ENCODE peak calls at places on chromosomes 13 and 19, in eight cellular contexts. One of them, this sample, is unnamed.

GRCh38 chr19:41294393-41294792 is 15.6 kb upstream of the CCDC97 start:
- DNase-seq in CD4-positive, alpha-beta memory T cell: no peak
- DNase-seq in CD8-positive, alpha-beta T cell: no peak
- DNase-seq in stomach: no peak
- DNase-seq in small intestine: no peak
- DNase-seq in heart left ventricle: no peak
- DNase-seq in SK-N-SH: no peak
- DNase-seq in psoas muscle: no peak
- DNase-seq in this sample: no peak

GRCh38 chr19:5713228-5713627 is 6.7 kb downstream of the LONP1 start:
- DNase-seq in CD4-positive, alpha-beta memory T cell: no peak
- DNase-seq in CD8-positive, alpha-beta T cell: no peak
- DNase-seq in stomach: no peak
- DNase-seq in small intestine: no peak
- DNase-seq in heart left ventricle: no peak
- DNase-seq in SK-N-SH: no peak
- DNase-seq in psoas muscle: no peak
- DNase-seq in this sample: no peak

GRCh38 chr13:35743165-35743564 is 266.7 kb upstream of the MAB21L1 start:
- DNase-seq in CD4-positive, alpha-beta memory T cell: no peak
- DNase-seq in CD8-positive, alpha-beta T cell: no peak
- DNase-seq in stomach: no peak
- DNase-seq in small intestine: no peak
- DNase-seq in heart left ventricle: no peak
- DNase-seq in SK-N-SH: no peak
- DNase-seq in psoas muscle: no peak
- DNase-seq in this sample: no peak

GRCh38 chr19:41226053-41226873 is 7.2 kb downstream of the AXL start:
- DNase-seq in CD4-positive, alpha-beta memory T cell: peak; percentile 37
- DNase-seq in CD8-positive, alpha-beta T cell: peak; percentile 16
- DNase-seq in stomach: peak; percentile 62
- DNase-seq in small intestine: peak; percentile 89
- DNase-seq in heart left ventricle: peak; percentile 70
- DNase-seq in SK-N-SH: peak; percentile 56
- DNase-seq in psoas muscle: peak; percentile 83
- DNase-seq in this sample: peak; percentile 89

GRCh38 chr13:69092615-69093322 is 1014.9 kb upstream of the ATXN8OS start:
- DNase-seq in CD4-positive, alpha-beta memory T cell: no peak
- DNase-seq in CD8-positive, alpha-beta T cell: no peak
- DNase-seq in stomach: no peak
- DNase-seq in small intestine: no peak
- DNase-seq in heart left ventricle: no peak
- DNase-seq in SK-N-SH: no peak
- DNase-seq in psoas muscle: no peak
- DNase-seq in this sample: no peak

GRCh38 chr13:19601749-19602725 is 31.4 kb upstream of the MPHOSPH8 start:
- DNase-seq in CD4-positive, alpha-beta memory T cell: no peak
- DNase-seq in CD8-positive, alpha-beta T cell: no peak
- DNase-seq in stomach: peak; percentile 37
- DNase-seq in small intestine: peak; percentile 20
- DNase-seq in heart left ventricle: peak; percentile 20
- DNase-seq in SK-N-SH: peak; percentile 91
- DNase-seq in psoas muscle: peak; percentile 17
- DNase-seq in this sample: peak; percentile 74

GRCh38 chr19:46624958-46625661 is at the start of gene PTGIR:
- DNase-seq in CD4-positive, alpha-beta memory T cell: no peak
- DNase-seq in CD8-positive, alpha-beta T cell: no peak
- DNase-seq in stomach: no peak
- DNase-seq in small intestine: no peak
- DNase-seq in heart left ventricle: peak; percentile 81
- DNase-seq in SK-N-SH: peak; percentile 43
- DNase-seq in psoas muscle: peak; percentile 86
- DNase-seq in this sample: peak; percentile 93

GRCh38 chr13:101514695-101515275 is 62.3 kb downstream of the ITGBL1 start:
- DNase-seq in CD4-positive, alpha-beta memory T cell: peak; percentile 34
- DNase-seq in CD8-positive, alpha-beta T cell: no peak
- DNase-seq in stomach: no peak
- DNase-seq in small intestine: peak; percentile 44
- DNase-seq in heart left ventricle: peak; percentile 13
- DNase-seq in SK-N-SH: peak; percentile 17
- DNase-seq in psoas muscle: no peak
- DNase-seq in this sample: no peak

GRCh38 chr19:8084152-8084551 is 31.6 kb downstream of the CCL25 start:
- DNase-seq in CD4-positive, alpha-beta memory T cell: no peak
- DNase-seq in CD8-positive, alpha-beta T cell: no peak
- DNase-seq in stomach: no peak
- DNase-seq in small intestine: no peak
- DNase-seq in heart left ventricle: no peak
- DNase-seq in SK-N-SH: no peak
- DNase-seq in psoas muscle: no peak
- DNase-seq in this sample: no peak

GRCh38 chr19:8085606-8086464 is 33.3 kb downstream of the CCL25 start:
- DNase-seq in CD4-positive, alpha-beta memory T cell: no peak
- DNase-seq in CD8-positive, alpha-beta T cell: no peak
- DNase-seq in stomach: no peak
- DNase-seq in small intestine: peak; percentile 60
- DNase-seq in heart left ventricle: no peak
- DNase-seq in SK-N-SH: no peak
- DNase-seq in psoas muscle: no peak
- DNase-seq in this sample: no peak

GRCh38 chr19:8081569-8082550 is 29.3 kb downstream of the CCL25 start:
- DNase-seq in CD4-positive, alpha-beta memory T cell: no peak
- DNase-seq in CD8-positive, alpha-beta T cell: no peak
- DNase-seq in stomach: no peak
- DNase-seq in small intestine: no peak
- DNase-seq in heart left ventricle: no peak
- DNase-seq in SK-N-SH: no peak
- DNase-seq in psoas muscle: no peak
- DNase-seq in this sample: no peak

GRCh38 chr19:8080832-8081231 is 28.3 kb downstream of the CCL25 start:
- DNase-seq in CD4-positive, alpha-beta memory T cell: no peak
- DNase-seq in CD8-positive, alpha-beta T cell: no peak
- DNase-seq in stomach: no peak
- DNase-seq in small intestine: no peak
- DNase-seq in heart left ventricle: no peak
- DNase-seq in SK-N-SH: no peak
- DNase-seq in psoas muscle: no peak
- DNase-seq in this sample: no peak

DNA sequence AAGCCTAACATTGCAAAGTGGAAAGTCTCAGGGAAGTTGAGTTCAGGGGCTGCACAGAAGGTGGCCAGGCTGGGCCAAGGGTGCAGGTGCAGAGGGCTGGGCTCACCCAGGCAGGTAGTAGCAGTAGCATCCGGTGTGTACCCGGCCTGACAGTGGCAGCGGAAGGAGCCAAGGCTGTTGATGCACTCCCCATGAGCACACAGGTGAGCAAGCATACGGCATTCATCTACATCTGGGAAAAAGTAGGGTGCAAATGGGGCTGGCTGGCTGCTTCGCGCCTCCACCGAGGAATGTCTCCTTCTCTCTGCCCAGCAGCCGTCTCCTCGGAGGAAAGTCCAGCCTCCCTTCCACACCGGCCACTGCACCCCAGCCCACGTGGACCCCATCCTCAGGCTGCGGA is 30.6 kb downstream of the CCL25 start:
- DNase-seq in CD4-positive, alpha-beta memory T cell: no peak
- DNase-seq in CD8-positive, alpha-beta T cell: no peak
- DNase-seq in stomach: no peak
- DNase-seq in small intestine: no peak
- DNase-seq in heart left ventricle: no peak
- DNase-seq in SK-N-SH: no peak
- DNase-seq in psoas muscle: no peak
- DNase-seq in this sample: no peak
- H3K27ac ChIP-seq in CD4-positive, alpha-beta memory T cell: no peak overlapping the region
- H3K27ac ChIP-seq in CD8-positive, alpha-beta T cell: no peak overlapping the region
- H3K27ac ChIP-seq in stomach: no peak overlapping the region
- H3K27ac ChIP-seq in small intestine: no peak overlapping the region
- H3K27ac ChIP-seq in heart left ventricle: no peak overlapping the region
- H3K27ac ChIP-seq in SK-N-SH: no peak overlapping the region
- H3K27ac ChIP-seq in psoas muscle: no peak overlapping the region
- H3K27ac ChIP-seq in this sample: no peak overlapping the region

DNA sequence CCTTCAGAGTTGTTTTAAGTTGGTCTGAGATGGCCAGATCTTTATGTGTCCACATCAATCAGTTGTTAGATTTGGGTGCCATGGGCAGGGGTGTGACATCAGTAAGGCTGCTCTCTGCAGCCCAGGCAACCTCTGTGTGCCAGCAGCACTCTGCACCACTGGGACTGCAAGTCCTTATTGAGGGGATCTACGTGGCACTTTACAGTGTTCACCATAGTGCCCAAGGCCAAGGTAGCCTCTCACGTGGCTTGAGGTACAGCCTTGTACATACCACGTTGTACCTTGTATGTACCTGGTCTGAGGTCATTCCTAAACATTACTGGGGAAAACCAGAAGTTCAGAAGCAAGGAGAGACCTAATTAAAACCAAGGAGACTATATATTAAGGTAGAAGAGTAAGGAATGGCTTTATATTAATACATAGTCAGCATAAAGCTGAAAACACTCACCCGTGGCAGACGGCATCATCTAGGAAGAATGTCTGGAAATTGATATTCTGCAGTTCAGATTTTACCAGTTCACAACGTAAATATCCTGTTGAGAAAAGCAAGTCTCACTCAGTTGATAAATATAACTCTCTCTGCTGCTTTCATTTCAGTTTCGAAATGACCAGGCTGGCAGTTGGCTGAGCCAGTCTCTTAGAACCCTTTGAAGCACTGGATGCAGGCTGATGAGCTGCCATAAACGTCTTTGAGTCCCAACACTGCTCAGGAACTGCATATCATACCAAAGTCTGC is 128.8 kb downstream of the ZDHHC20 start:
- DNase-seq in CD4-positive, alpha-beta memory T cell: no peak
- DNase-seq in CD8-positive, alpha-beta T cell: no peak
- DNase-seq in stomach: no peak
- DNase-seq in small intestine: no peak
- DNase-seq in heart left ventricle: no peak
- DNase-seq in SK-N-SH: no peak
- DNase-seq in psoas muscle: no peak
- DNase-seq in this sample: no peak
- H3K27ac ChIP-seq in CD4-positive, alpha-beta memory T cell: no peak overlapping the region
- H3K27ac ChIP-seq in CD8-positive, alpha-beta T cell: no peak overlapping the region
- H3K27ac ChIP-seq in stomach: no peak overlapping the region
- H3K27ac ChIP-seq in small intestine: no peak overlapping the region
- H3K27ac ChIP-seq in heart left ventricle: no peak overlapping the region
- H3K27ac ChIP-seq in SK-N-SH: no peak overlapping the region
- H3K27ac ChIP-seq in psoas muscle: no peak overlapping the region
- H3K27ac ChIP-seq in this sample: no peak overlapping the region

DNA sequence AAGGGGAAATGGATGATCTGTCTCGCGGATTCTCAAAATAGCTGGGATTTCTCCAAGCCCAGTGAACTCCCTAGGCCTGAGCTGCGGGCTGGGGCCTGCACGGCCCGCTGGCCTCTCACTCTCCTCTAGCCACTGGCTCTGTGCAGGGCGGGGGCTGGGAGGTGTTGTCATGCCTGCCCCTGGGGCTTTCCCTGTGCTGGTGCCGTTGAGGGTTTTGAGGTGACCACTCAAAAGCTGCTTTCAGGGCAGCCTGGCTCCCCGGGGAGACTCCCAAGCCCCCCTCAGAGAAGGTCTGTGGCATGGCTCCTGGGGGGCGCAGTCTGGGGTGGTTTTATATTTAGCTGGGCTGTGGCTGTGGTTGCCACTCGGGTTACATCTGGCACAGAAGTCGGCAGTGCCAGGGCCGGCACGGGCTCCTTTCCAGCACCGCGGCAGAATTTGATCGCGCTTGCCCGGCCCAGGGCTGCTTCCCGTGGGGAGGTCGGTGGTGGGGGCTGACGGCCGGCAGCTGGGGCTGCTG is 10.0 kb downstream of the NDUFB7 start:
- DNase-seq in CD4-positive, alpha-beta memory T cell: no peak
- DNase-seq in CD8-positive, alpha-beta T cell: no peak
- DNase-seq in stomach: peak; percentile 61
- DNase-seq in small intestine: no peak
- DNase-seq in heart left ventricle: peak; percentile 53
- DNase-seq in SK-N-SH: peak; percentile 14
- DNase-seq in psoas muscle: peak; percentile 76
- DNase-seq in this sample: peak; percentile 84
- H3K27ac ChIP-seq in CD4-positive, alpha-beta memory T cell: no peak overlapping the region
- H3K27ac ChIP-seq in CD8-positive, alpha-beta T cell: no peak overlapping the region
- H3K27ac ChIP-seq in stomach: peak overlapping the region; percentile 33
- H3K27ac ChIP-seq in small intestine: no peak overlapping the region
- H3K27ac ChIP-seq in heart left ventricle: peak overlapping the region; percentile 97
- H3K27ac ChIP-seq in SK-N-SH: peak overlapping the region; percentile 14
- H3K27ac ChIP-seq in psoas muscle: peak overlapping the region; percentile 96
- H3K27ac ChIP-seq in this sample: peak overlapping the region; percentile 78

GRCh38 chr19:3698386-3698950 is 1.8 kb downstream of the PIP5K1C start:
- DNase-seq in CD4-positive, alpha-beta memory T cell: no peak
- DNase-seq in CD8-positive, alpha-beta T cell: no peak
- DNase-seq in stomach: no peak
- DNase-seq in small intestine: no peak
- DNase-seq in heart left ventricle: no peak
- DNase-seq in SK-N-SH: peak; percentile 49
- DNase-seq in psoas muscle: no peak
- DNase-seq in this sample: no peak

GRCh38 chr19:3696660-3696995 is 3.6 kb downstream of the PIP5K1C start:
- DNase-seq in CD4-positive, alpha-beta memory T cell: no peak
- DNase-seq in CD8-positive, alpha-beta T cell: no peak
- DNase-seq in stomach: no peak
- DNase-seq in small intestine: no peak
- DNase-seq in heart left ventricle: no peak
- DNase-seq in SK-N-SH: no peak
- DNase-seq in psoas muscle: no peak
- DNase-seq in this sample: no peak

GRCh38 chr19:3699071-3699740 is 1.1 kb downstream of the PIP5K1C start:
- DNase-seq in CD4-positive, alpha-beta memory T cell: no peak
- DNase-seq in CD8-positive, alpha-beta T cell: no peak
- DNase-seq in stomach: no peak
- DNase-seq in small intestine: peak; percentile 24
- DNase-seq in heart left ventricle: peak; percentile 62
- DNase-seq in SK-N-SH: peak; percentile 80
- DNase-seq in psoas muscle: peak; percentile 62
- DNase-seq in this sample: peak; percentile 65

GRCh38 chr19:3697094-3697493 is 3.2 kb downstream of the PIP5K1C start:
- DNase-seq in CD4-positive, alpha-beta memory T cell: no peak
- DNase-seq in CD8-positive, alpha-beta T cell: no peak
- DNase-seq in stomach: no peak
- DNase-seq in small intestine: no peak
- DNase-seq in heart left ventricle: no peak
- DNase-seq in SK-N-SH: no peak
- DNase-seq in psoas muscle: no peak
- DNase-seq in this sample: no peak

DNA sequence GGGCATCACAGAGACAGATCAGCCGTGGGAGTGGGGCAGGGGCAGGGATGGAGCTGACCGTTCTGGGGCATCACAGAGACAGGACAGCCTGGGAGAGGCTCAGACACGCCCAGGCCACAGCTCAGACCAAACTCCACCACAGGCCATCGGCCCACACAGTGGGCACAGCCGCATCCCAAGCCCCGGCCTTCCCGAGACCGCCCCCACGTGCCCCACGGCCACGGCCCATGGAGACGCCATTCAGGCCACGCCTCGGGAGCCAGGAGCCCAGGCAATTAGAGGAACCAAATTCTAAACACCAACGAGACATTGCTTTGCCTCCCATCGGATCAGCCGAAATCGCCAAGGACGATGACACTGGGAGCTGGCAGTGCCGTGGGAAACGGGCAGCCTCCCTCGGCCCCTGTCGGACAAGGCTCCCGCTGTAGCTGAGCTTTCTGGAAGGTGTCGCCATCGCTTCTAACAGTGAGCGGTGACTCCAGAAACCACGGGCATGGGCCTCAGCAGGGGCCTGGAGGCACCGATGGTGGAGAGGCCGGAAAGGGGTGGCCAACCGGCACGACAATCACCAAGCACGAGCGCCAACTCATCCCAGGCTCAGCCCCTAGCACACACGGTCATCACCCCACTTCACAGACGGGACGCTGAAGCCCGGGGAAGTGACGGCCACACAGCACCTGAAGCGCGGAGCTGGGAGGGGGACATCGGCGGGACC is 2.4 kb downstream of the PIP5K1C start:
- DNase-seq in CD4-positive, alpha-beta memory T cell: no peak
- DNase-seq in CD8-positive, alpha-beta T cell: no peak
- DNase-seq in stomach: no peak
- DNase-seq in small intestine: no peak
- DNase-seq in heart left ventricle: no peak
- DNase-seq in SK-N-SH: no peak
- DNase-seq in psoas muscle: no peak
- DNase-seq in this sample: peak; percentile 59
- H3K27ac ChIP-seq in CD4-positive, alpha-beta memory T cell: no peak overlapping the region
- H3K27ac ChIP-seq in CD8-positive, alpha-beta T cell: no peak overlapping the region
- H3K27ac ChIP-seq in stomach: peak overlapping the region; percentile 94
- H3K27ac ChIP-seq in small intestine: no peak overlapping the region
- H3K27ac ChIP-seq in heart left ventricle: peak overlapping the region; percentile 22
- H3K27ac ChIP-seq in SK-N-SH: peak overlapping the region; percentile 47
- H3K27ac ChIP-seq in psoas muscle: no peak overlapping the region
- H3K27ac ChIP-seq in this sample: no peak overlapping the region

This sample was measured in right cardiac atrium.